ENCODE peak calls at places on chromosome 1, in five cellular contexts. Q is astrocyte, F is lower lobe of right lung, D is heart left ventricle, R is HCT116. I is an unnamed sample.

GRCh38 chr1:21651214-21652042 is 17.7 kb downstream of the RAP1GAP start:
- DNase-seq in Q (no peak), F (no peak), D (no peak), R (no peak), I (no peak)

GRCh38 chr1:87305762-87306161 is 22.9 kb upstream of the LMO4 start:
- DNase-seq in Q (peak; percentile 6), F (no peak), D (no peak), R (no peak), I (no peak)

GRCh38 chr1:2115922-2116341 is 65.7 kb downstream of the PRKCZ start:
- DNase-seq in Q (peak; percentile 39), F (peak; percentile 39), D (no peak), R (no peak), I (no peak)

GRCh38 chr1:57546931-57547330 is 123.1 kb upstream of the DAB1 start:
- DNase-seq in Q (no peak), F (no peak), D (no peak), R (no peak), I (no peak)

GRCh38 chr1:217747156-217747769 is 116.1 kb downstream of the SPATA17 start:
- DNase-seq in Q (peak; percentile 13), F (no peak), D (no peak), R (peak; percentile 26), I (no peak)

GRCh38 chr1:211935448-211935970 is 99.8 kb downstream of the INTS7 start:
- DNase-seq in Q (no peak), F (no peak), D (no peak), R (no peak), I (no peak)

GRCh38 chr1:227661495-227661894 is 73.6 kb downstream of the JMJD4 start:
- DNase-seq in Q (no peak), F (no peak), D (no peak), R (no peak), I (no peak)

GRCh38 chr1:244006381-244006901 is 44.6 kb upstream of the ZBTB18 start:
- DNase-seq in Q (no peak), F (no peak), D (no peak), R (no peak), I (no peak)

GRCh38 chr1:31791131-31791858 is 24.5 kb downstream of the SPOCD1 start:
- DNase-seq in Q (no peak), F (peak; percentile 41), D (no peak), R (no peak), I (no peak)

GRCh38 chr1:226447932-226448670 is 40.2 kb upstream of the PARP1 start:
- DNase-seq in Q (peak; percentile 58), F (no peak), D (no peak), R (no peak), I (no peak)

GRCh38 chr1:224786533-224787249 is 142.8 kb upstream of the DNAH14 start:
- DNase-seq in Q (peak; percentile 58), F (no peak), D (no peak), R (no peak), I (no peak)

GRCh38 chr1:25800538-25801377 is 765 bp downstream of the SELENON start:
- DNase-seq in Q (no peak), F (no peak), D (no peak), R (no peak), I (peak; percentile 59)

GRCh38 chr1:78303620-78304019 is 187.2 kb upstream of the PTGFR start:
- DNase-seq in Q (peak; percentile 96), F (no peak), D (peak; percentile 41), R (no peak), I (no peak)

GRCh38 chr1:241215203-241215602 is 141.8 kb downstream of the RGS7 start:
- DNase-seq in Q (no peak), F (no peak), D (no peak), R (no peak), I (no peak)

GRCh38 chr1:237250055-237250454 is 208.1 kb downstream of the RYR2 start:
- DNase-seq in Q (no peak), F (no peak), D (no peak), R (no peak), I (no peak)

DNA sequence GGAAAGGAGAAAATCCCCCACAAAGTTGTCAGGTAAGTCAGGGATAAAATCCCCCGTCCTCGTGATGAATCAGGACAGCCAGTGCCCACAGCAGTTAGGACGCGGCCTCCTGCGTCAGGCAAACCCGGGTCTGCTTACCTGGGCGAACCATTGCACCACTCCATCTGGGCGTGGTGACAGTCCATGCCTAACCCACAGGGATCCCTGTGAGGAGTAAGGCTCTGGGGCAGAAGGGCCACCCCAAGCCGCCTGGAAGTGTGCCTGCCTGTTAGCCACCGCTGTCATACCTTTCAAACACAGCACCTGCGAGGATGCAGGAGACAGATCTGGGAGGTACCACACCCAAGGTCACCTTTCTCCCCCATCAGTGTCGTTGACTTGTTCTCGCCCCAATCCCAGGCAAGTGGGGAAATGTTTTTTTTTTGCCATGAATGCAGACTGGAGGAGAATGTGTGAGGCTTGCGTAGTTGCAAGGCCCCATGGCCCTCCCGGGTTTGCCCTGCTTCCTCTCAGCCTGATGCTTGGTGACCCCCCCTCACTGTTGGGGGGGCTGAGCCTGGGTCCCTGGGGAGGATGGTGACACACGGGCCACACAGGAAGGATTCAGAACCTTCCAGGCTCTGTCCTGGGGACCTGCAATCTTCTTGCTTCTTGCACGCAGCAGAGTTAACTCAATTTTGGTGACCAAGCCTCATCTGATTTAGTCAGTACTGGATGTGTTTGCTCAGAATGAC is 107.0 kb downstream of the PGBD5 start:
- DNase-seq in Q (no peak), F (no peak), D (no peak), R (no peak), I (no peak)
- H3K4me3 ChIP-seq in Q (no peak overlapping the region), F (no peak overlapping the region), D (no peak overlapping the region), R (no peak overlapping the region), I (no peak overlapping the region)

DNA sequence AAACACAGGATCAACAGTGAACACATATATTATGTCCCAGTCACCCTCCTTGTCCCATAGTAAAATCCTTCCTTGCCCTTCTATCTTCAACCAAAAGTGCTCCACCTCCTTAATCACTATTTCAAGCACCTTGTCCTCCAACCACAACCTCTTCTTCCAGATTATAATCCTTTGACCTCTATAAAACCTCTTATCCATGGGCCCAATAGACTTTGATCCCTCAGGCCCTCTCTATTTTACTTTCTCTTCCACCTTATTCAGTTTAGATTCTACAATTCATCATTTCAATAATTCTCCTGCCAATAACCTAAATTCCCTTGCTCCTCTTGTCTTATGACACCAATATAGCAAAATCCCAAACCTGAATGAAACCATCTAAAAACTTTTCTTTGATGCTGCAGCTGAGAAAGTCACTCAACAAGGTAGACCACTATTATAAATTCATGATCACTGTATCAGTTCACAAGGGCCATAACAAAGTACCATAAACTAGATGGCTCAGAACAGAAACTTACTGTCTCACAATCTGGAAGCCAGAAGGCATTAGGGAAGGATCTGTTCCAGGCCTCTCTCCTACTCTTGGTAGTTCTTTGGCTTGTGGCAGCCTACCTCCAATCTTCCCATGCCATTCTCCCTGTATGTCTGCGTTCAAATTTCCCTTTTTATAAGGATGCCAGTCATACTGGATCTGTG is 24.8 kb downstream of the EPS15 start:
- DNase-seq in Q (no peak), F (no peak), D (no peak), R (no peak), I (no peak)
- H3K27ac ChIP-seq in Q (no peak overlapping the region), F (no peak overlapping the region), D (no peak overlapping the region), R (no peak overlapping the region), I (no peak overlapping the region)

DNA sequence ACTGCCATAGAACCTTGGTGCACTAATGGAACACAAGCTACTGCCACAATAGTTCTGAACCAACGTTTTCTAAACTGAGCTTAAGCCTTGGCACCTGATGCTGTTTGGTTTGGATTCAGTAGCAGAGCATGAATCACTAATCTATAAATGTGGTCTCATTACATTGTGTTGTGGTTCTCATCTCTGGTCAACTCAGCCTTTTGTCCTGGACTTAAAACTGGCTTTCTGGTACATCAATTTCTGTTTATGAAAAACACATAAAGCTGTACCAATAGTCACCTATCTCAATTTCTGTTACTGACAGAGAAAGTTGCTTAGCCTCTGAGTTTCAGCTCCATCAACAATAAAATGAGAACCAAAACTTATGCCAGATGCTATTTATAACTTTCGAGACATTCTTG is 197.5 kb upstream of the KIAA0040 start:
- DNase-seq in Q (no peak), F (no peak), D (no peak), R (no peak), I (no peak)
- H3K4me3 ChIP-seq in Q (no peak overlapping the region), F (no peak overlapping the region), D (no peak overlapping the region), R (no peak overlapping the region), I (no peak overlapping the region)

GRCh38 chr1:37946703-37947360 is at the start of gene INPP5B:
- DNase-seq in Q (peak; percentile 77), F (peak; percentile 91), D (peak; percentile 93), R (peak; percentile 80), I (peak; percentile 87)
- H3K27ac ChIP-seq in Q (peak within 1 kb of the TSS; percentile 87), F (peak within 1 kb of the TSS; percentile 89), D (peak within 1 kb of the TSS; percentile 93), R (peak within 1 kb of the TSS; percentile 56), I (peak within 1 kb of the TSS; percentile 65)

GRCh38 chr1:69657976-69658375 is 90.3 kb downstream of the LRRC7 start:
- DNase-seq in Q (no peak), F (no peak), D (no peak), R (no peak), I (no peak)
- H3K4me3 ChIP-seq in Q (no peak overlapping the region), F (no peak overlapping the region), D (no peak overlapping the region), R (no peak overlapping the region), I (no peak overlapping the region)

DNA sequence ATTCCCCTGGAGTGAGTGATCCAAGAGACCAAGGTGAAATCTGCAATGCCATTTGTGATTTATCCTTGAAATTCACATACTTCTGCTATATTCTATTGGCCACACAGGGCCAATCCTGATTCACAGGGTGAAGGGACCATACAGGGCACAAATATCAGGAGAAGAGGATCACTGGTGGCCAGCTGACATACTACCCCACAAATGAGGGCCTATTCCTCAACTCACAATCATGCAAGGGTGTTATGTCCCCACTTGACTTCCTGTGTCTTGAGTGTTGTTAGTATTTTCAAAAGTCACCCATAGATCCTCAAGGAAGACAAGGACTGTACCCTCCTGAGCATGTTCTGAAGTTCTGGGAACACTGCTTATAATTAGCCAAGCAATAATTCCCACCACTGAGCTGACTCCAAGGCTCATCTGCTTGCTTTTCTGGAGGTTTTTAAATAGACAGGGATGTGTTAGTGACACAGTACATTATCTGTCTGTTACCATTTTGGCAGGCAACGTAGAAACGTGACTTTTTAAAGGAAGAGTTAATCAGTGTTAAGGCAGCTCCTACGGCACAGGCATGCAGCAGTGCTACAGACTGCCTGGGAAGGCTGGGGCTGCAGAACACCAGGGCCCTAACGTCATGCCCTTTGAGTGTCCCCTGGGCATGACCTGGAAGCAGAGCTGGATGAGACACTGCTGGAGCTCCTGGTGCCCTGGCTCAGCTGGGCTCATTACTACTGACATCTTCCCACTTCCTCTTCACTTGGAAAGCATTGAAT is 137.4 kb downstream of the FAM78B start:
- DNase-seq in Q (no peak), F (no peak), D (peak; percentile 66), R (no peak), I (no peak)
- H3K27ac ChIP-seq in Q (no peak overlapping the region), F (no peak overlapping the region), D (no peak overlapping the region), R (no peak overlapping the region), I (no peak overlapping the region)